ENCODE peak calls at places on chromosomes 11 and 22, in seven cellular contexts. C is NCI-H1105 treated with DMSO at 0.1 percent for 48 hours; M is T-helper 2 cell; U is activated CD8-positive, alpha-beta memory T cell treated with anti-CD3 and anti-CD28 coated beads, Interleukin-2, amount 10 ng/mL, durations not matched to agents 7 days and 5 days; T is GM23248; G is brain microvascular endothelial cell; S is RWPE1. O is an unnamed sample.

GRCh38 chr11:111422494-111423249 is 43.6 kb upstream of the POU2AF1 start:
- DNase-seq in M (peak; percentile 18), G (peak; percentile 32), C (peak; percentile 87), S (no peak), T (peak; percentile 62), U (peak; percentile 51), O (no peak)

GRCh38 chr11:6703247-6704063 is 20.3 kb upstream of the MRPL17 start:
- DNase-seq in G (peak; percentile 54), U (no peak), C (peak; percentile 24), T (peak; percentile 88), M (no peak), S (peak; percentile 83), O (peak; percentile 65)

GRCh38 chr22:39534591-39535301 is 2.2 kb upstream of the RPS19BP1 start:
- DNase-seq in S (peak; percentile 60), U (peak; percentile 88), G (peak; percentile 54), M (peak; percentile 75), T (peak; percentile 79), C (peak; percentile 61), O (peak; percentile 56)

GRCh38 chr11:36131719-36132349 is 157.4 kb downstream of the COMMD9 start:
- DNase-seq in G (peak; percentile 35), C (no peak), S (no peak), T (peak; percentile 62), M (no peak), U (peak; percentile 43), O (peak; percentile 50)

GRCh38 chr11:87463486-87464102 is 425.9 kb downstream of the TMEM135 start:
- DNase-seq in M (no peak), T (peak; percentile 64), U (no peak), G (peak; percentile 33), C (peak; percentile 72), S (peak; percentile 51), O (no peak)

GRCh38 chr11:2762451-2762850 is 62.7 kb upstream of the KCNQ1OT1 start:
- DNase-seq in S (no peak), T (no peak), C (no peak), G (no peak), U (peak; percentile 26), M (no peak), O (no peak)

GRCh38 chr11:57386178-57386945 is 4.1 kb downstream of the PRG2 start:
- DNase-seq in S (no peak), T (no peak), G (no peak), U (no peak), M (no peak), C (no peak), O (no peak)

GRCh38 chr11:61756452-61757212 is 4.2 kb downstream of the MYRF start:
- DNase-seq in T (no peak), M (no peak), G (peak; percentile 48), C (no peak), U (peak; percentile 74), S (no peak), O (no peak)

GRCh38 chr22:49812838-49813237 is 14.8 kb downstream of the BRD1 start:
- DNase-seq in U (no peak), T (peak; percentile 51), M (no peak), C (no peak), S (no peak), G (no peak), O (no peak)

GRCh38 chr11:131683666-131684065 is 313.3 kb downstream of the NTM start:
- DNase-seq in U (peak; percentile 14), M (no peak), C (no peak), T (no peak), G (no peak), S (no peak), O (no peak)

GRCh38 chr11:94325681-94326080 is 21.3 kb downstream of the IZUMO1R start:
- DNase-seq in G (peak; percentile 14), S (no peak), C (no peak), T (peak; percentile 47), M (peak; percentile 11), U (peak; percentile 73), O (no peak)

GRCh38 chr11:7031346-7031957 is 11.2 kb downstream of the NLRP14 start:
- DNase-seq in U (no peak), T (no peak), M (no peak), G (no peak), C (peak; percentile 59), S (no peak), O (no peak)

GRCh38 chr22:45837507-45837906 is 139.5 kb downstream of the WNT7B start:
- DNase-seq in G (no peak), S (no peak), C (no peak), M (no peak), T (no peak), U (no peak), O (no peak)

GRCh38 chr11:36008576-36008975 is 64.7 kb downstream of the LDLRAD3 start:
- DNase-seq in U (no peak), S (no peak), C (no peak), T (peak; percentile 18), G (no peak), M (no peak), O (peak; percentile 74)

GRCh38 chr22:20760084-20760483 is 13.8 kb upstream of the SERPIND1 start:
- DNase-seq in T (no peak), G (no peak), U (no peak), M (no peak), S (no peak), C (no peak), O (no peak)

GRCh38 chr11:113681711-113682410 is 24.2 kb downstream of the TMPRSS5 start:
- DNase-seq in T (no peak), M (no peak), S (no peak), G (no peak), U (no peak), C (peak; percentile 37), O (no peak)

GRCh38 chr22:39382410-39382809 is 17.2 kb upstream of the TAB1 start:
- DNase-seq in G (no peak), C (no peak), S (no peak), T (no peak), M (no peak), U (no peak), O (no peak)

GRCh38 chr11:58301576-58301975 is 33.5 kb upstream of the OR10W1 start:
- DNase-seq in T (peak; percentile 88), C (no peak), M (no peak), S (peak; percentile 15), G (peak; percentile 75), U (no peak), O (no peak)

GRCh38 chr11:116862951-116863350 is 25.5 kb upstream of the APOA1 start:
- DNase-seq in C (no peak), M (no peak), G (no peak), T (peak; percentile 61), S (no peak), U (no peak), O (no peak)

GRCh38 chr11:123195182-123196059 is at the start of gene CLMP:
- DNase-seq in S (peak; percentile 57), U (no peak), T (peak; percentile 89), M (no peak), C (peak; percentile 53), G (no peak), O (no peak)

GRCh38 chr22:19446603-19447387 is 716 bp downstream of the C22orf39 start:
- DNase-seq in S (peak; percentile 11), U (no peak), C (no peak), G (no peak), T (peak; percentile 40), M (no peak), O (no peak)

GRCh38 chr22:28894320-28894719 is 10.9 kb downstream of the ZNRF3 start:
- DNase-seq in M (no peak), S (peak; percentile 40), T (no peak), G (no peak), C (no peak), U (no peak), O (no peak)

GRCh38 chr11:2539761-2540520 is 95.1 kb downstream of the KCNQ1 start:
- DNase-seq in M (no peak), S (no peak), G (no peak), U (no peak), C (no peak), T (no peak), O (no peak)

GRCh38 chr11:112719736-112720525 is 241.3 kb upstream of the NCAM1 start:
- DNase-seq in U (no peak), C (no peak), M (no peak), T (no peak), S (no peak), G (no peak), O (no peak)

GRCh38 chr11:63592975-63593395 is 21.2 kb downstream of the PLAAT3 start:
- DNase-seq in C (peak; percentile 5), G (peak; percentile 47), M (no peak), S (no peak), U (no peak), T (peak; percentile 56), O (no peak)

GRCh38 chr11:116193321-116194114 is 579.3 kb downstream of the BUD13 start:
- DNase-seq in C (peak; percentile 62), U (no peak), G (peak; percentile 12), M (no peak), S (peak; percentile 28), T (peak; percentile 46), O (peak; percentile 74)

GRCh38 chr22:28604961-28605360 is 74.7 kb downstream of the TTC28 start:
- DNase-seq in T (peak; percentile 28), G (no peak), C (no peak), S (no peak), U (no peak), M (no peak), O (peak; percentile 2)

GRCh38 chr11:113201055-113201818 is 113.1 kb upstream of the TTC12 start:
- DNase-seq in C (peak; percentile 19), M (no peak), U (no peak), T (no peak), G (no peak), S (peak; percentile 28), O (no peak)

GRCh38 chr11:78594814-78595213 is 20.1 kb upstream of the NARS2 start:
- DNase-seq in C (no peak), T (no peak), G (no peak), U (no peak), M (no peak), S (no peak), O (no peak)

GRCh38 chr11:9095421-9095820 is 4.0 kb upstream of the SCUBE2 start:
- DNase-seq in U (no peak), M (no peak), C (no peak), S (no peak), G (no peak), T (no peak), O (no peak)

GRCh38 chr11:68900835-68901381 is 2.7 kb downstream of the MRPL21 start:
- DNase-seq in T (no peak), G (no peak), U (no peak), C (no peak), S (no peak), M (no peak), O (no peak)

GRCh38 chr11:134228625-134229024 is 4.2 kb downstream of the VPS26B start:
- DNase-seq in M (no peak), U (peak; percentile 83), T (peak; percentile 82), C (no peak), S (no peak), G (no peak), O (no peak)

GRCh38 chr11:48384670-48385069 is 18.4 kb upstream of the OR4C5 start:
- DNase-seq in S (no peak), G (no peak), C (no peak), U (no peak), M (no peak), T (no peak), O (no peak)

GRCh38 chr11:57499413-57499982 is 16.0 kb downstream of the SLC43A1 start:
- DNase-seq in G (peak; percentile 84), U (no peak), T (peak; percentile 95), M (no peak), C (peak; percentile 91), S (peak; percentile 99), O (peak; percentile 85)

GRCh38 chr22:27752771-27753170 is 48.8 kb downstream of the MN1 start:
- DNase-seq in G (peak; percentile 11), T (peak; percentile 97), S (peak; percentile 81), C (no peak), M (no peak), U (no peak), O (no peak)

O was measured in foreskin melanocyte.